ENCODE peak calls at places on chromosomes 4 and X, in five cellular contexts. One of them, this sample, is unnamed.

GRCh38 chr4:4599886-4600285 is 58.0 kb upstream of the STX18 start:
- DNase-seq in iris pigment epithelial cell: no peak
- DNase-seq in NK-92 treated with Interleukin-12 subunit alpha and Interleukin-12 subunit beta, amount 100 ng/mL, for 24 hours: no peak
- DNase-seq in mesothelial cell of epicardium: no peak
- DNase-seq in HS-27A: no peak
- DNase-seq in this sample: no peak

GRCh38 chrX:119240356-119240755 is 4.3 kb downstream of the PGRMC1 start:
- DNase-seq in iris pigment epithelial cell: peak; percentile 87
- DNase-seq in NK-92 treated with Interleukin-12 subunit alpha and Interleukin-12 subunit beta, amount 100 ng/mL, for 24 hours: no peak
- DNase-seq in mesothelial cell of epicardium: no peak
- DNase-seq in HS-27A: no peak
- DNase-seq in this sample: peak; percentile 47

GRCh38 chr4:137124278-137124932 is 407.9 kb downstream of the PCDH18 start:
- DNase-seq in iris pigment epithelial cell: peak; percentile 79
- DNase-seq in NK-92 treated with Interleukin-12 subunit alpha and Interleukin-12 subunit beta, amount 100 ng/mL, for 24 hours: no peak
- DNase-seq in mesothelial cell of epicardium: no peak
- DNase-seq in HS-27A: peak; percentile 48
- DNase-seq in this sample: peak; percentile 77

GRCh38 chr4:1195109-1195671 is 22.8 kb upstream of the SPON2 start:
- DNase-seq in iris pigment epithelial cell: no peak
- DNase-seq in NK-92 treated with Interleukin-12 subunit alpha and Interleukin-12 subunit beta, amount 100 ng/mL, for 24 hours: no peak
- DNase-seq in mesothelial cell of epicardium: no peak
- DNase-seq in HS-27A: no peak
- DNase-seq in this sample: no peak

GRCh38 chr4:4860381-4860802 is 927 bp downstream of the MSX1 start:
- DNase-seq in iris pigment epithelial cell: peak; percentile 52
- DNase-seq in NK-92 treated with Interleukin-12 subunit alpha and Interleukin-12 subunit beta, amount 100 ng/mL, for 24 hours: no peak
- DNase-seq in mesothelial cell of epicardium: no peak
- DNase-seq in HS-27A: no peak
- DNase-seq in this sample: peak; percentile 23

GRCh38 chrX:116272881-116273280 is 102.3 kb downstream of the AGTR2 start:
- DNase-seq in iris pigment epithelial cell: peak; percentile 30
- DNase-seq in NK-92 treated with Interleukin-12 subunit alpha and Interleukin-12 subunit beta, amount 100 ng/mL, for 24 hours: no peak
- DNase-seq in mesothelial cell of epicardium: no peak
- DNase-seq in HS-27A: no peak
- DNase-seq in this sample: peak; percentile 54

GRCh38 chr4:88119951-88120350 is 38.5 kb downstream of the ABCG2 start:
- DNase-seq in iris pigment epithelial cell: no peak
- DNase-seq in NK-92 treated with Interleukin-12 subunit alpha and Interleukin-12 subunit beta, amount 100 ng/mL, for 24 hours: no peak
- DNase-seq in mesothelial cell of epicardium: no peak
- DNase-seq in HS-27A: no peak
- DNase-seq in this sample: no peak

GRCh38 chr4:124862261-124862660 is 149.7 kb upstream of the ANKRD50 start:
- DNase-seq in iris pigment epithelial cell: no peak
- DNase-seq in NK-92 treated with Interleukin-12 subunit alpha and Interleukin-12 subunit beta, amount 100 ng/mL, for 24 hours: no peak
- DNase-seq in mesothelial cell of epicardium: no peak
- DNase-seq in HS-27A: no peak
- DNase-seq in this sample: no peak

GRCh38 chr4:109739547-109739946 is 9.7 kb upstream of the PLA2G12A start:
- DNase-seq in iris pigment epithelial cell: peak; percentile 57
- DNase-seq in NK-92 treated with Interleukin-12 subunit alpha and Interleukin-12 subunit beta, amount 100 ng/mL, for 24 hours: no peak
- DNase-seq in mesothelial cell of epicardium: no peak
- DNase-seq in HS-27A: no peak
- DNase-seq in this sample: peak; percentile 1

GRCh38 chrX:13452283-13452682 is 117.1 kb upstream of the EGFL6 start:
- DNase-seq in iris pigment epithelial cell: no peak
- DNase-seq in NK-92 treated with Interleukin-12 subunit alpha and Interleukin-12 subunit beta, amount 100 ng/mL, for 24 hours: no peak
- DNase-seq in mesothelial cell of epicardium: no peak
- DNase-seq in HS-27A: no peak
- DNase-seq in this sample: no peak

GRCh38 chr4:113636877-113637276 is 124.7 kb downstream of the CAMK2D start:
- DNase-seq in iris pigment epithelial cell: peak; percentile 83
- DNase-seq in NK-92 treated with Interleukin-12 subunit alpha and Interleukin-12 subunit beta, amount 100 ng/mL, for 24 hours: no peak
- DNase-seq in mesothelial cell of epicardium: no peak
- DNase-seq in HS-27A: no peak
- DNase-seq in this sample: peak; percentile 37

GRCh38 chrX:97060019-97060418 is 176.3 kb downstream of the RPA4 start:
- DNase-seq in iris pigment epithelial cell: no peak
- DNase-seq in NK-92 treated with Interleukin-12 subunit alpha and Interleukin-12 subunit beta, amount 100 ng/mL, for 24 hours: no peak
- DNase-seq in mesothelial cell of epicardium: no peak
- DNase-seq in HS-27A: no peak
- DNase-seq in this sample: no peak

GRCh38 chr4:120001850-120002249 is 64.8 kb downstream of the MAD2L1 start:
- DNase-seq in iris pigment epithelial cell: no peak
- DNase-seq in NK-92 treated with Interleukin-12 subunit alpha and Interleukin-12 subunit beta, amount 100 ng/mL, for 24 hours: no peak
- DNase-seq in mesothelial cell of epicardium: no peak
- DNase-seq in HS-27A: no peak
- DNase-seq in this sample: no peak

GRCh38 chr4:184028571-184028996 is 123.5 kb downstream of the STOX2 start:
- DNase-seq in iris pigment epithelial cell: no peak
- DNase-seq in NK-92 treated with Interleukin-12 subunit alpha and Interleukin-12 subunit beta, amount 100 ng/mL, for 24 hours: no peak
- DNase-seq in mesothelial cell of epicardium: no peak
- DNase-seq in HS-27A: no peak
- DNase-seq in this sample: no peak

GRCh38 chr4:8607603-8608481 is 15.3 kb downstream of the CPZ start:
- DNase-seq in iris pigment epithelial cell: no peak
- DNase-seq in NK-92 treated with Interleukin-12 subunit alpha and Interleukin-12 subunit beta, amount 100 ng/mL, for 24 hours: peak; percentile 12
- DNase-seq in mesothelial cell of epicardium: peak; percentile 56
- DNase-seq in HS-27A: no peak
- DNase-seq in this sample: no peak

GRCh38 chr4:168621806-168622589 is 125.1 kb downstream of the PALLD start:
- DNase-seq in iris pigment epithelial cell: peak; percentile 94
- DNase-seq in NK-92 treated with Interleukin-12 subunit alpha and Interleukin-12 subunit beta, amount 100 ng/mL, for 24 hours: no peak
- DNase-seq in mesothelial cell of epicardium: no peak
- DNase-seq in HS-27A: no peak
- DNase-seq in this sample: peak; percentile 57

GRCh38 chr4:138671606-138672084 is 343.9 kb upstream of the NOCT start:
- DNase-seq in iris pigment epithelial cell: no peak
- DNase-seq in NK-92 treated with Interleukin-12 subunit alpha and Interleukin-12 subunit beta, amount 100 ng/mL, for 24 hours: no peak
- DNase-seq in mesothelial cell of epicardium: no peak
- DNase-seq in HS-27A: no peak
- DNase-seq in this sample: no peak

GRCh38 chr4:94757192-94758140 is at the start of gene BMPR1B:
- DNase-seq in iris pigment epithelial cell: peak; percentile 61
- DNase-seq in NK-92 treated with Interleukin-12 subunit alpha and Interleukin-12 subunit beta, amount 100 ng/mL, for 24 hours: no peak
- DNase-seq in mesothelial cell of epicardium: peak; percentile 20
- DNase-seq in HS-27A: no peak
- DNase-seq in this sample: peak; percentile 80

GRCh38 chrX:6095469-6095868 is 133.2 kb downstream of the NLGN4X start:
- DNase-seq in iris pigment epithelial cell: no peak
- DNase-seq in NK-92 treated with Interleukin-12 subunit alpha and Interleukin-12 subunit beta, amount 100 ng/mL, for 24 hours: no peak
- DNase-seq in mesothelial cell of epicardium: no peak
- DNase-seq in HS-27A: no peak
- DNase-seq in this sample: no peak

GRCh38 chrX:100098660-100099375 is 311.3 kb downstream of the PCDH19 start:
- DNase-seq in iris pigment epithelial cell: peak; percentile 0
- DNase-seq in NK-92 treated with Interleukin-12 subunit alpha and Interleukin-12 subunit beta, amount 100 ng/mL, for 24 hours: no peak
- DNase-seq in mesothelial cell of epicardium: no peak
- DNase-seq in HS-27A: no peak
- DNase-seq in this sample: peak; percentile 60

GRCh38 chr4:44545781-44546180 is 97.2 kb upstream of the KCTD8 start:
- DNase-seq in iris pigment epithelial cell: no peak
- DNase-seq in NK-92 treated with Interleukin-12 subunit alpha and Interleukin-12 subunit beta, amount 100 ng/mL, for 24 hours: no peak
- DNase-seq in mesothelial cell of epicardium: no peak
- DNase-seq in HS-27A: no peak
- DNase-seq in this sample: no peak

GRCh38 chr4:157226601-157227000 is 6.1 kb downstream of the GRIA2 start:
- DNase-seq in iris pigment epithelial cell: no peak
- DNase-seq in NK-92 treated with Interleukin-12 subunit alpha and Interleukin-12 subunit beta, amount 100 ng/mL, for 24 hours: no peak
- DNase-seq in mesothelial cell of epicardium: no peak
- DNase-seq in HS-27A: no peak
- DNase-seq in this sample: no peak

GRCh38 chr4:78667337-78667736 is 108.8 kb upstream of the BMP2K start:
- DNase-seq in iris pigment epithelial cell: no peak
- DNase-seq in NK-92 treated with Interleukin-12 subunit alpha and Interleukin-12 subunit beta, amount 100 ng/mL, for 24 hours: no peak
- DNase-seq in mesothelial cell of epicardium: no peak
- DNase-seq in HS-27A: no peak
- DNase-seq in this sample: peak; percentile 32

GRCh38 chr4:169283114-169283509 is 12.4 kb upstream of the SH3RF1 start:
- DNase-seq in iris pigment epithelial cell: peak; percentile 90
- DNase-seq in NK-92 treated with Interleukin-12 subunit alpha and Interleukin-12 subunit beta, amount 100 ng/mL, for 24 hours: no peak
- DNase-seq in mesothelial cell of epicardium: no peak
- DNase-seq in HS-27A: peak; percentile 68
- DNase-seq in this sample: peak; percentile 46

GRCh38 chrX:53374222-53374820 is 48.1 kb downstream of the SMC1A start:
- DNase-seq in iris pigment epithelial cell: peak; percentile 21
- DNase-seq in NK-92 treated with Interleukin-12 subunit alpha and Interleukin-12 subunit beta, amount 100 ng/mL, for 24 hours: no peak
- DNase-seq in mesothelial cell of epicardium: no peak
- DNase-seq in HS-27A: no peak
- DNase-seq in this sample: no peak

GRCh38 chrX:43064096-43064495 is 286.1 kb upstream of the PPP1R2C start:
- DNase-seq in iris pigment epithelial cell: no peak
- DNase-seq in NK-92 treated with Interleukin-12 subunit alpha and Interleukin-12 subunit beta, amount 100 ng/mL, for 24 hours: no peak
- DNase-seq in mesothelial cell of epicardium: no peak
- DNase-seq in HS-27A: no peak
- DNase-seq in this sample: no peak

GRCh38 chr4:20256381-20256881 is 4.7 kb downstream of the SLIT2 start:
- DNase-seq in iris pigment epithelial cell: peak; percentile 52
- DNase-seq in NK-92 treated with Interleukin-12 subunit alpha and Interleukin-12 subunit beta, amount 100 ng/mL, for 24 hours: no peak
- DNase-seq in mesothelial cell of epicardium: no peak
- DNase-seq in HS-27A: no peak
- DNase-seq in this sample: no peak

GRCh38 chrX:42755820-42756219 is 22.1 kb downstream of the PPP1R2C start:
- DNase-seq in iris pigment epithelial cell: peak; percentile 28
- DNase-seq in NK-92 treated with Interleukin-12 subunit alpha and Interleukin-12 subunit beta, amount 100 ng/mL, for 24 hours: no peak
- DNase-seq in mesothelial cell of epicardium: no peak
- DNase-seq in HS-27A: no peak
- DNase-seq in this sample: peak; percentile 65

GRCh38 chr4:185017964-185018772 is at the start of gene HELT:
- DNase-seq in iris pigment epithelial cell: peak; percentile 3
- DNase-seq in NK-92 treated with Interleukin-12 subunit alpha and Interleukin-12 subunit beta, amount 100 ng/mL, for 24 hours: no peak
- DNase-seq in mesothelial cell of epicardium: no peak
- DNase-seq in HS-27A: no peak
- DNase-seq in this sample: no peak

GRCh38 chr4:87559090-87559837 is 30.1 kb upstream of the SPARCL1 start:
- DNase-seq in iris pigment epithelial cell: no peak
- DNase-seq in NK-92 treated with Interleukin-12 subunit alpha and Interleukin-12 subunit beta, amount 100 ng/mL, for 24 hours: peak; percentile 10
- DNase-seq in mesothelial cell of epicardium: no peak
- DNase-seq in HS-27A: no peak
- DNase-seq in this sample: no peak

GRCh38 chr4:121822796-121823504 is 733 bp downstream of the CCNA2 start:
- DNase-seq in iris pigment epithelial cell: peak; percentile 37
- DNase-seq in NK-92 treated with Interleukin-12 subunit alpha and Interleukin-12 subunit beta, amount 100 ng/mL, for 24 hours: peak; percentile 31
- DNase-seq in mesothelial cell of epicardium: no peak
- DNase-seq in HS-27A: peak; percentile 14
- DNase-seq in this sample: peak; percentile 47

GRCh38 chr4:76803522-76803921 is 94.4 kb downstream of the SOWAHB start:
- DNase-seq in iris pigment epithelial cell: peak; percentile 91
- DNase-seq in NK-92 treated with Interleukin-12 subunit alpha and Interleukin-12 subunit beta, amount 100 ng/mL, for 24 hours: no peak
- DNase-seq in mesothelial cell of epicardium: no peak
- DNase-seq in HS-27A: no peak
- DNase-seq in this sample: peak; percentile 95

GRCh38 chrX:73447311-73447794 is 500 bp downstream of the CDX4 start:
- DNase-seq in iris pigment epithelial cell: no peak
- DNase-seq in NK-92 treated with Interleukin-12 subunit alpha and Interleukin-12 subunit beta, amount 100 ng/mL, for 24 hours: no peak
- DNase-seq in mesothelial cell of epicardium: no peak
- DNase-seq in HS-27A: no peak
- DNase-seq in this sample: no peak

This sample was measured in MCF 10A.